ENCODE peak calls at places on chromosome 16, in six cellular contexts. G is keratinocyte, A is endothelial cell of umbilical vein, W is adrenal gland, T is small intestine, O is BE2C. M is an unnamed sample.

GRCh38 chr16:4696905-4697866 is 3.8 kb downstream of the NUDT16L1 start:
- DNase-seq in G (no peak), A (no peak), W (peak; percentile 48), T (no peak), O (peak; percentile 22), M (no peak)

GRCh38 chr16:81457326-81458133 is 12.9 kb downstream of the CMIP start:
- DNase-seq in G (no peak), A (peak; percentile 43), W (peak; percentile 78), T (peak; percentile 88), O (no peak), M (no peak)

GRCh38 chr16:239948-240277 is 5.3 kb downstream of the FAM234A start:
- DNase-seq in G (no peak), A (no peak), W (no peak), T (no peak), O (no peak), M (no peak)

GRCh38 chr16:65745-66144 is 6.7 kb downstream of the RHBDF1 start:
- DNase-seq in G (no peak), A (peak; percentile 72), W (peak; percentile 80), T (peak; percentile 75), O (peak; percentile 92), M (peak; percentile 87)

GRCh38 chr16:10168258-10168657 is 14.0 kb downstream of the GRIN2A start:
- DNase-seq in G (no peak), A (no peak), W (no peak), T (no peak), O (no peak), M (no peak)

GRCh38 chr16:10465821-10466220 is 80.0 kb downstream of the ATF7IP2 start:
- DNase-seq in G (no peak), A (no peak), W (no peak), T (no peak), O (no peak), M (no peak)

GRCh38 chr16:62353355-62353754 is 317.1 kb upstream of the CDH8 start:
- DNase-seq in G (no peak), A (no peak), W (no peak), T (no peak), O (no peak), M (no peak)

GRCh38 chr16:31537362-31537921 is 9.7 kb downstream of the AHSP start:
- DNase-seq in G (no peak), A (no peak), W (no peak), T (no peak), O (no peak), M (peak; percentile 34)

GRCh38 chr16:1317479-1318267 is 8.2 kb downstream of the UBE2I start:
- DNase-seq in G (no peak), A (no peak), W (no peak), T (no peak), O (peak; percentile 9), M (no peak)

GRCh38 chr16:30947533-30948086 is 1.3 kb upstream of the ORAI3 start:
- DNase-seq in G (no peak), A (no peak), W (peak; percentile 39), T (no peak), O (no peak), M (peak; percentile 55)

GRCh38 chr16:89202422-89203215 is 2.3 kb upstream of the SLC22A31 start:
- DNase-seq in G (no peak), A (no peak), W (no peak), T (no peak), O (no peak), M (peak; percentile 32)

GRCh38 chr16:2882460-2883026 is 472 bp upstream of the FLYWCH2 start:
- DNase-seq in G (peak; percentile 92), A (peak; percentile 99), W (peak; percentile 99), T (peak; percentile 98), O (peak; percentile 98), M (peak; percentile 98)

GRCh38 chr16:68732068-68732680 is 4.9 kb upstream of the CDH1 start:
- DNase-seq in G (no peak), A (no peak), W (no peak), T (peak; percentile 90), O (peak; percentile 34), M (peak; percentile 82)

GRCh38 chr16:27446721-27447120 is 44.7 kb downstream of the IL21R start:
- DNase-seq in G (no peak), A (no peak), W (no peak), T (peak; percentile 46), O (no peak), M (no peak)

GRCh38 chr16:80948886-80949502 is 57.7 kb downstream of the CMC2 start:
- DNase-seq in G (peak; percentile 17), A (peak; percentile 73), W (peak; percentile 58), T (peak; percentile 51), O (peak; percentile 64), M (peak; percentile 80)

GRCh38 chr16:48441863-48442279 is 56.7 kb upstream of the SIAH1 start:
- DNase-seq in G (no peak), A (no peak), W (no peak), T (no peak), O (no peak), M (no peak)

GRCh38 chr16:17471745-17472075 is 950 bp upstream of the XYLT1 start:
- DNase-seq in G (no peak), A (no peak), W (no peak), T (no peak), O (no peak), M (no peak)

GRCh38 chr16:46743232-46743719 is 4.9 kb downstream of the MYLK3 start:
- DNase-seq in G (no peak), A (peak; percentile 25), W (peak; percentile 30), T (no peak), O (no peak), M (peak; percentile 40)

GRCh38 chr16:2663553-2664521 is 18.5 kb upstream of the KCTD5 start:
- DNase-seq in G (peak; percentile 46), A (no peak), W (peak; percentile 52), T (peak; percentile 83), O (no peak), M (no peak)

GRCh38 chr16:54285414-54286066 is 1.0 kb downstream of the IRX3 start:
- DNase-seq in G (no peak), A (no peak), W (no peak), T (no peak), O (no peak), M (peak; percentile 49)

GRCh38 chr16:89589241-89589926 is 13.8 kb downstream of the CPNE7 start:
- DNase-seq in G (no peak), A (no peak), W (no peak), T (no peak), O (no peak), M (no peak)

GRCh38 chr16:578870-579405 is 9.2 kb downstream of the PIGQ start:
- DNase-seq in G (no peak), A (peak; percentile 76), W (peak; percentile 78), T (peak; percentile 83), O (peak; percentile 89), M (peak; percentile 85)

GRCh38 chr16:80974649-80975376 is 31.9 kb downstream of the CMC2 start:
- DNase-seq in G (no peak), A (peak; percentile 15), W (no peak), T (no peak), O (no peak), M (peak; percentile 38)

GRCh38 chr16:68091604-68092261 is 6.6 kb downstream of the NFATC3 start:
- DNase-seq in G (peak; percentile 69), A (peak; percentile 74), W (no peak), T (no peak), O (no peak), M (no peak)

GRCh38 chr16:78034530-78034929 is 12.2 kb downstream of the CLEC3A start:
- DNase-seq in G (peak; percentile 7), A (no peak), W (no peak), T (no peak), O (no peak), M (no peak)

GRCh38 chr16:49839462-49839825 is 16.5 kb downstream of the ZNF423 start:
- DNase-seq in G (no peak), A (no peak), W (no peak), T (no peak), O (no peak), M (no peak)

DNA sequence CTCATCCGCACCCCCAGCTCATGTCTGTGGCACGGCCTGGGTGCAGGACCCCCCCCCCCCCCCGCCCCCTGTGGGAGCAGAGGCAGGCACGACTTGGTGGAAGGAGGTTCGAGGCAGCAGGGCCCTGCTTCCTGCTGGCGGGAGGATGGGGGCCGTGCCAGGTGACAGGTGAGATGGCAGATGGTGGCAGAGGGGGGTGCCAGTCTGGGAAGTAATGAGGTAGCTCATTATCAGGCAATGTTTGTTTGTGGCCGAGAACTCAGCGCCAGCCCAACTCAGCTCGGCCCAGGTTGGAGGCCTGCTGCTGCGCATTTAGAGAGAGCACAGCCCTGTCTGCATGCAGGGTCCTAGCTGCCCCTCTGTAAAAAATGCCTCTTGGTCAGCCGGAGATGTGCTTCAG is 40.1 kb upstream of the JPH3 start:
- DNase-seq in G (no peak), A (no peak), W (no peak), T (no peak), O (no peak), M (no peak)
- H3K4me1 ChIP-seq in G (no peaks in the 10 kb centered on the region), A (peaks cover 9% of the 10 kb centered on the region), W (peaks cover 3% of the 10 kb centered on the region), T (no peaks in the 10 kb centered on the region), O (no peaks in the 10 kb centered on the region), M (no peaks in the 10 kb centered on the region)

DNA sequence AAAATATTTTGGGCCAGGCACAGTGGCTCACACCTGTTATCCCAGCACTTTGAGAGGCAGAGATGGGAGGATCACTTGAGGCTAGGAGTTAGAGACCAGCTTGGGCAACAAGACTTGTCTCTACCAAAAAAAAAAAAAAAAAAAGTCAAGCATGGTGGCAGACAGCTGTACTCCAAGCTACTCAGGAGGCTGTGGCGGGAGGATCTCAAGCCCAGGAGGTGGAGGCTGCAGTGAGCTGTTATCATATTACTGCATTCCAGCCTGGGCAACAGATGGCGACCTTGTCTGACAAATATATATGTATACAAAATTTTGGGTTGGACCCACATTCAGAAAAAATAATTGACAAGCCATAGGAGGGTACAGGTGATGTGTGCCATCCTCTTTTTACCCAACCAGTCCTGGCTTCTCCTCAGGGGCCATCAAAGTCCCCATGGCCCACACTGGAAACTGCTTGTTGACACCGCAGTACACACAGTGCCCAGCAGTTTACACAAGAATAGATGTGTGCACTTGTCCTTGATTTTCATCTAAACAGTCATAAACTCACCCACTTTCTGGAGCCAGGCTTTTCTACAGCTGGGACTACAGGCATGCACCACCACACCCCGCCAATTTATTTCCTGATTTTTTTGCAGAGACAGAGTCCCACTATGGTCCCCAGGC is 1.7 kb downstream of the CES2 start:
- DNase-seq in G (no peak), A (no peak), W (no peak), T (no peak), O (no peak), M (no peak)
- H3K4me1 ChIP-seq in G (peaks cover 18% of the 10 kb centered on the region), A (peaks cover 7% of the 10 kb centered on the region), W (peaks cover 42% of the 10 kb centered on the region), T (peaks cover 9% of the 10 kb centered on the region), O (no peaks in the 10 kb centered on the region), M (no peaks in the 10 kb centered on the region)

GRCh38 chr16:8120001-8120400 is 470.3 kb downstream of the TMEM114 start:
- DNase-seq in G (no peak), A (no peak), W (no peak), T (no peak), O (no peak), M (no peak)
- H3K4me1 ChIP-seq in G (no peaks in the 10 kb centered on the region), A (no peaks in the 10 kb centered on the region), W (no peaks in the 10 kb centered on the region), T (no peaks in the 10 kb centered on the region), O (no peaks in the 10 kb centered on the region), M (no peaks in the 10 kb centered on the region)

DNA sequence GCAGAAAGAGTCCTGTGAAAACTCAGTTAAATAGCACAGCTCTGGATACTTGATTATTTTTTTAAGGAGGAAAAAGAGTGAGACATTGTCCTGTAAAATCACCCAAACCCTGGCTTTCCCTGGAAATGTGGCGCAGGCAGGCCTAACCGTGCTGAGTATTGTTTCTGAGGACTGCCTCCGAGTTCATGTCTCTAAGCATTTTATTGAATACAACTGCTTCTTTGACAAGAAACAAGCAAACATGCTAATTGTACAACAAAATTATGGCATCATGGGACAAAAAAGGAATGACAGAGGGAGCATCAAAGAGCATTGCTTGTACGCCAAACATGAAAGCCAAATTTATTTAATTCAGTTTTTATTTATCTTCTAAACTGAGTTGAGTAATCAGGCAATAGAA is 64.5 kb upstream of the HSBP1 start:
- DNase-seq in G (no peak), A (no peak), W (no peak), T (no peak), O (no peak), M (no peak)
- H3K4me1 ChIP-seq in G (no peaks in the 10 kb centered on the region), A (no peaks in the 10 kb centered on the region), W (no peaks in the 10 kb centered on the region), T (no peaks in the 10 kb centered on the region), O (no peaks in the 10 kb centered on the region), M (no peaks in the 10 kb centered on the region)